ENCODE peak calls at places on chromosomes 11 and 22, in ten cellular contexts. T is neural progenitor cell, G is heart right ventricle, D is astrocyte of the cerebellum, A is IMR-90, S is lung, X is AG10803, P is cardiac muscle cell, Y is esophagus squamous epithelium, Z is adrenal gland. K is an unnamed sample.

GRCh38 chr11:7462706-7463105 is 22.6 kb upstream of the OLFML1 start:
- DNase-seq in Z (no peak), A (no peak), T (no peak), D (no peak), S (no peak), X (no peak), Y (no peak), G (no peak), P (no peak), K (no peak)

GRCh38 chr22:22817468-22818201 is 70.0 kb upstream of the IGLL5 start:
- DNase-seq in X (no peak), Z (no peak), A (no peak), P (no peak), G (no peak), D (no peak), S (no peak), Y (no peak), T (no peak), K (no peak)

GRCh38 chr22:27801616-27802388 is at the start of gene MN1:
- DNase-seq in A (peak; percentile 35), G (peak; percentile 67), S (no peak), D (no peak), T (peak; percentile 85), Y (no peak), Z (peak; percentile 49), P (peak; percentile 58), X (no peak), K (peak; percentile 49)

GRCh38 chr11:883527-883926 is 27.1 kb downstream of the CHID1 start:
- DNase-seq in D (no peak), P (no peak), A (no peak), X (no peak), S (no peak), G (no peak), T (no peak), Y (no peak), Z (no peak), K (no peak)

GRCh38 chr22:50502628-50503474 is 4.7 kb downstream of the LMF2 start:
- DNase-seq in X (no peak), Z (no peak), T (no peak), A (no peak), D (no peak), S (no peak), G (no peak), Y (no peak), P (no peak), K (no peak)

GRCh38 chr11:73113426-73113825 is 28.7 kb downstream of the FCHSD2 start:
- DNase-seq in T (no peak), Z (no peak), X (no peak), G (no peak), S (no peak), D (no peak), Y (no peak), P (no peak), A (no peak), K (no peak)

GRCh38 chr22:26889794-26890193 is 232.4 kb downstream of the MIAT start:
- DNase-seq in G (no peak), P (no peak), Y (no peak), T (no peak), S (no peak), X (peak; percentile 21), Z (no peak), D (no peak), A (no peak), K (peak; percentile 20)

GRCh38 chr11:117187799-117188481 is 9.4 kb downstream of the SIDT2 start:
- DNase-seq in Z (no peak), S (no peak), X (no peak), D (no peak), P (no peak), Y (no peak), A (no peak), T (no peak), G (no peak), K (no peak)

GRCh38 chr11:128691802-128692749 is 1.8 kb upstream of the FLI1 start:
- DNase-seq in D (no peak), T (peak; percentile 63), P (no peak), Z (no peak), G (peak; percentile 17), A (no peak), S (no peak), Y (no peak), X (no peak), K (no peak)

GRCh38 chr11:57597971-57598830 is 716 bp downstream of the SERPING1 start:
- DNase-seq in D (no peak), Y (no peak), Z (peak; percentile 38), A (peak; percentile 24), T (peak; percentile 98), S (peak; percentile 74), X (peak; percentile 54), G (peak; percentile 88), P (peak; percentile 88), K (peak; percentile 76)

GRCh38 chr11:57596266-57596885 is 1.1 kb upstream of the SERPING1 start:
- DNase-seq in P (no peak), X (no peak), G (no peak), D (no peak), Y (no peak), S (no peak), Z (no peak), A (no peak), T (no peak), K (no peak)

GRCh38 chr11:57597461-57597892 is at the start of gene SERPING1:
- DNase-seq in T (no peak), P (peak; percentile 77), G (peak; percentile 73), A (no peak), X (peak; percentile 15), D (no peak), Y (no peak), Z (peak; percentile 32), S (peak; percentile 60), K (peak; percentile 27)

GRCh38 chr11:57599381-57599780 is 1.9 kb downstream of the SERPING1 start:
- DNase-seq in P (peak; percentile 9), X (no peak), Y (no peak), A (no peak), S (no peak), G (no peak), T (no peak), D (no peak), Z (no peak), K (peak; percentile 19)

DNA sequence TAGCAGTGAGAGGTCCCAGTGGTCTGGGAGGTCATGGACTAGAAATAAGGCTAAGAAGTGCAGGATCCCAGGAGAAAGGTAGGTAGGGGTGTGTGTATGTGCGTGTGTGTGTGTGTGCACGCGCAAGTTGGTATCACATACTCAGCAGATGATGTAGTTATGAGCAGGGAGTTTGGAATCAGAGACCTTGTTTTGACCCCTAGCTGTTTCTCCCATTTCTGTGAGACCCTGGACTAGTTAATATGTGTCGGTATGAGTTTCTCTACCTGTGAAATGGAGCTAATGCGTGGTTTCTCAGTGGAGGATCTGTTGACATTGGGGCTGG is 1.3 kb downstream of the SERPING1 start:
- DNase-seq in S (no peak), A (peak; percentile 53), T (no peak), G (no peak), Z (no peak), P (peak; percentile 47), Y (no peak), D (no peak), X (peak; percentile 62), K (peak; percentile 36)
- H3K4me3 ChIP-seq in S (peak overlapping the region; percentile 62), A (peak overlapping the region; percentile 57), T (peak overlapping the region; percentile 56), G (peak overlapping the region; percentile 44), Z (peak overlapping the region; percentile 64), P (peak overlapping the region; percentile 25), Y (peak overlapping the region; percentile 70), D (peak overlapping the region; percentile 40), X (peak overlapping the region; percentile 68), K (peak overlapping the region; percentile 61)

DNA sequence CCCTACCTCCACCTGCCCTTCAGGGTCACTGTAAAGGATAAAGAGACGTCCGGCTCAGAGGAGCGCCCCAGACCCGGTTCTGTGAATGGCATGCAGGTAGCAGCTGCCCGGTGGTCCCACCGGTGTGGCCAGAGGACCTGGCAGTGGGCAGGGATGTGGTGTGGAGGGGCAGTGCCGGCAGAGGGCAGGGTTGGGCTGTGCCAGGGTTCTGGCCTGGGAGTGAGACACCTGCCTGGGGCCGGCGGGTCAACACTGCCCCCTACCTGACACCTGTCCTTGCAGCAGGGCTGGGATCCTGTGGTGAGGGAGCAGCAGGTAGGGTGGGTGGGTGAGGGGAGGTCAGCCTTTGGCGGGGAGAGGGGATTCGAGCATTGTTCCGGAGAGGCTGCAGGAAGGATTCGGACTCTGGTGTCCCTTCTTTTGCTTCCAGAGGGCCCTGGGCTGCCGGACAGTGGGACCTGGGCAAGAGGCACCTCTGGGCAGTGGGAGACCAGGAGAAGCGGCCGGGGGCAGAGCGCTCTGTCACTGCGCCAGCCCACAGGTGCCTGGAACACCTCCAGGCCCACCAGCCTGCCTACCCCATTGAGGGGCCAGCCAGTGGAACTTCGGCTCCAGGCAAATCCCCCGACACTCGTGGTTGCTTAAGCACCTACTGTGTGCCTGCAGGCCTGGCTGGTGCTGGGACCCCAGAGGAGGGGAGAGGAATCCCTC is 1.6 kb upstream of the PHLDA2 start:
- DNase-seq in G (peak; percentile 67), D (no peak), Y (no peak), A (peak; percentile 23), Z (peak; percentile 62), S (peak; percentile 89), X (no peak), P (peak; percentile 51), T (peak; percentile 79), K (peak; percentile 45)
- H3K4me3 ChIP-seq in G (no peak overlapping the region), D (peak overlapping the region; percentile 62), Y (peak overlapping the region; percentile 79), A (peak overlapping the region; percentile 92), Z (peak overlapping the region; percentile 63), S (no peak overlapping the region), X (peak overlapping the region; percentile 59), P (no peak overlapping the region), T (peak overlapping the region; percentile 16), K (peak overlapping the region; percentile 79)

GRCh38 chr11:122154227-122154626 is 38.2 kb upstream of the BLID start:
- DNase-seq in A (no peak), T (no peak), Z (no peak), G (no peak), D (no peak), Y (no peak), P (no peak), S (no peak), X (no peak), K (no peak)
- H3K4me3 ChIP-seq in A (no peak overlapping the region), T (no peak overlapping the region), Z (no peak overlapping the region), G (no peak overlapping the region), D (no peak overlapping the region), Y (no peak overlapping the region), P (no peak overlapping the region), S (no peak overlapping the region), X (no peak overlapping the region), K (no peak overlapping the region)

DNA sequence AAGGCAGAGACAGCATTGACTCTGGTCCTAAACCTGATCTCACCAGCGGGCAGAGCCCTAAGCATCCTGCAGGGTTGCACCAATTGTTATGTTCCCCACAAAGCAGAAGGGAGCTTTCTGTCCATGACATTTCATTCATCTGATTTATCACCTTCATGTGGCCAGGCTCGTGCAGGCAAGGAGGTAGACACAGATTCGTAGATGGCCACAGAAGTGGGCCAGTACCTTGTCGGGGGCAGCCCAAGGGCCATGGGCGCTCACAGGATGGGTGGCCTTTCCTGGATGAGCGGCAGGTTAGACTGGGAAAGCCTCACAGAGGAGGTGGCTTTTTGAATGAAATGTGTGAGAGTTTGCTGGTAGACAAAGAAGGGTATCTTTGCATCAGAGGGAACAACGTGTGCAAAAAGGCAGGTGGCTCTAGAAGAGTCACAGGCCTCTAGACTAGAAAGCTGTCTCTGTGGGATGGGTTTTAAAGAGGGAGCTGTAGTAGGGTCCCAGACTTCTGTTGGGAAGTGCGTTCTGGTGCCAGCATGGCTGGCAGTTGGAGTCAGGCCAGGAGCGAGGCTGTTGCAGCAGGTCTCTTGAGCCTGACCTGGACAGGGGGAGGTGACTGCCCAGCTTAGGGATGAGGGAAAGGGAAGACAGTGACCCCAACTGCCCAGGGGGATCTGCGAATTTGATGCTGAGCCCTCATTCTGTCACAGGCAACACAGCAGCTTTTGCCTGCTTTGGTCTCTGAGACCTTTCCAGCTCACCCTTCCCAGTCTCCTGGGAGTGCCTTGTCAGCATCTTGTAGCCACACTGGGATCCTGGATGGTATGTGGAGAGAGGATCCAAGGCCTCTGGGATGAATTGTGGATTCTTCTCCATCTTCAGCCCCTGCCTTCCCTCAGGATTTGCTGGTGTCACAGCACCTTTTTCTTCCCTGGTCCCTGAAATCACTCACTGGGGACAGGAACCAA is 3.2 kb downstream of the TSKU start:
- DNase-seq in Y (no peak), D (no peak), S (no peak), Z (no peak), P (no peak), T (no peak), A (no peak), X (no peak), G (no peak), K (no peak)
- H3K4me3 ChIP-seq in Y (peak overlapping the region; percentile 72), D (no peak overlapping the region), S (no peak overlapping the region), Z (no peak overlapping the region), P (no peak overlapping the region), T (no peak overlapping the region), A (no peak overlapping the region), X (no peak overlapping the region), G (no peak overlapping the region), K (no peak overlapping the region)

K was measured in fibroblast of villous mesenchyme.